ENCODE peak calls at places on chromosomes 3 and 15, in six cellular contexts. J is NCI-H1105 treated with DMSO at 0.1 percent for 48 hours; W is CD8-positive, alpha-beta T cell; F is SK-MEL-5; H is germinal center; G is left lobe of liver. N is an unnamed sample.

GRCh38 chr15:25901841-25902610 is 38.9 kb upstream of the ATP10A start:
- DNase-seq in J (no peak), W (no peak), F (no peak), H (no peak), G (no peak), N (no peak)

GRCh38 chr15:45630958-45631691 is 3.7 kb upstream of the SQOR start:
- DNase-seq in J (no peak), W (no peak), F (no peak), H (no peak), G (no peak), N (no peak)

GRCh38 chr15:100867476-100867875 is 12.2 kb upstream of the ALDH1A3 start:
- DNase-seq in J (no peak), W (no peak), F (no peak), H (no peak), G (no peak), N (no peak)

GRCh38 chr15:66401130-66402021 is 14.7 kb downstream of the MAP2K1 start:
- DNase-seq in J (no peak), W (peak; percentile 5), F (peak; percentile 55), H (no peak), G (no peak), N (no peak)

GRCh38 chr3:186060222-186060621 is 48.7 kb downstream of the ETV5 start:
- DNase-seq in J (no peak), W (no peak), F (no peak), H (no peak), G (no peak), N (no peak)

GRCh38 chr15:60062826-60063225 is 58.7 kb downstream of the FOXB1 start:
- DNase-seq in J (no peak), W (no peak), F (no peak), H (no peak), G (no peak), N (no peak)

GRCh38 chr3:113092746-113093145 is 102.0 kb downstream of the GTPBP8 start:
- DNase-seq in J (no peak), W (no peak), F (no peak), H (no peak), G (no peak), N (no peak)

GRCh38 chr3:4548769-4549168 is 55.6 kb downstream of the ITPR1 start:
- DNase-seq in J (no peak), W (no peak), F (no peak), H (no peak), G (no peak), N (no peak)

GRCh38 chr3:114374433-114374832 is 80.6 kb downstream of the TIGIT start:
- DNase-seq in J (no peak), W (no peak), F (no peak), H (no peak), G (no peak), N (no peak)

GRCh38 chr3:160022068-160022467 is 33.4 kb downstream of the IL12A start:
- DNase-seq in J (no peak), W (no peak), F (no peak), H (no peak), G (no peak), N (no peak)

GRCh38 chr3:64539451-64540196 is 148.2 kb downstream of the ADAMTS9 start:
- DNase-seq in J (no peak), W (no peak), F (no peak), H (no peak), G (no peak), N (no peak)

GRCh38 chr3:138066383-138066782 is 49.0 kb downstream of the DZIP1L start:
- DNase-seq in J (no peak), W (no peak), F (no peak), H (no peak), G (no peak), N (no peak)

GRCh38 chr3:133712017-133712416 is 34.2 kb upstream of the TF start:
- DNase-seq in J (no peak), W (no peak), F (peak; percentile 9), H (no peak), G (peak; percentile 59), N (no peak)

GRCh38 chr3:182268711-182269110 is 524.6 kb upstream of the ATP11B start:
- DNase-seq in J (no peak), W (no peak), F (no peak), H (no peak), G (no peak), N (no peak)

GRCh38 chr15:81256916-81257315 is 60.2 kb downstream of the IL16 start:
- DNase-seq in J (no peak), W (no peak), F (peak; percentile 84), H (no peak), G (no peak), N (no peak)

GRCh38 chr3:42590989-42591756 is 513 bp downstream of the SS18L2 start:
- DNase-seq in J (no peak), W (no peak), F (no peak), H (no peak), G (no peak), N (no peak)

GRCh38 chr3:183306798-183307671 is 54.0 kb downstream of the B3GNT5 start:
- DNase-seq in J (no peak), W (peak; percentile 11), F (no peak), H (peak; percentile 24), G (peak; percentile 55), N (no peak)

GRCh38 chr3:138569090-138569489 is 25.0 kb downstream of the CEP70 start:
- DNase-seq in J (no peak), W (no peak), F (no peak), H (no peak), G (no peak), N (no peak)

GRCh38 chr3:23442598-23443383 is 239.7 kb downstream of the UBE2E2 start:
- DNase-seq in J (no peak), W (no peak), F (no peak), H (peak; percentile 37), G (no peak), N (no peak)

GRCh38 chr15:69599271-69599670 is 146.7 kb downstream of the RPLP1 start:
- DNase-seq in J (no peak), W (no peak), F (no peak), H (no peak), G (peak; percentile 21), N (no peak)

GRCh38 chr3:158097141-158097540 is 9.1 kb downstream of the SHOX2 start:
- DNase-seq in J (no peak), W (no peak), F (no peak), H (no peak), G (no peak), N (no peak)

GRCh38 chr3:14454644-14455310 is 52.4 kb downstream of the SLC6A6 start:
- DNase-seq in J (no peak), W (no peak), F (no peak), H (no peak), G (no peak), N (no peak)

GRCh38 chr3:132417695-132418520 is 606 bp downstream of the DNAJC13 start:
- DNase-seq in J (peak; percentile 63), W (peak; percentile 40), F (peak; percentile 87), H (peak; percentile 43), G (no peak), N (no peak)

GRCh38 chr15:67750371-67750770 is 74.9 kb upstream of the SKOR1 start:
- DNase-seq in J (no peak), W (no peak), F (no peak), H (no peak), G (no peak), N (no peak)

GRCh38 chr3:30805695-30806094 is 88.8 kb downstream of the GADL1 start:
- DNase-seq in J (no peak), W (no peak), F (no peak), H (no peak), G (no peak), N (no peak)

GRCh38 chr3:54621181-54621580 is 306.7 kb downstream of the LRTM1 start:
- DNase-seq in J (no peak), W (no peak), F (no peak), H (no peak), G (no peak), N (no peak)

GRCh38 chr3:192481638-192482037 is 245.7 kb downstream of the FGF12 start:
- DNase-seq in J (no peak), W (no peak), F (no peak), H (no peak), G (no peak), N (no peak)

GRCh38 chr3:160184655-160185054 is 40.6 kb upstream of the C3orf80 start:
- DNase-seq in J (no peak), W (no peak), F (no peak), H (no peak), G (no peak), N (no peak)

GRCh38 chr3:135895734-135896121 is 69.8 kb upstream of the PPP2R3A start:
- DNase-seq in J (no peak), W (no peak), F (no peak), H (no peak), G (no peak), N (no peak)